ENCODE peak calls at places on chromosome 16, in seven cellular contexts. G, O, L, X, A, H and D are unnamed samples.

GRCh38 chr16:3961449-3961849 is 80.9 kb upstream of the CREBBP start:
- DNase-seq in L (no peak), G (no peak), H (no peak), O (no peak), X (no peak), A (no peak), D (peak; percentile 70)

GRCh38 chr16:66895697-66895995 is 15.3 kb downstream of the PDP2 start:
- DNase-seq in O (no peak), G (no peak), H (no peak), X (no peak), A (no peak), L (no peak), D (no peak)

GRCh38 chr16:56189990-56190902 is 1.0 kb upstream of the GNAO1 start:
- DNase-seq in X (no peak), O (no peak), G (no peak), L (no peak), A (no peak), H (no peak), D (no peak)

GRCh38 chr16:62755938-62756337 is 719.7 kb upstream of the CDH8 start:
- DNase-seq in L (no peak), X (no peak), O (no peak), A (no peak), H (no peak), G (no peak), D (no peak)

GRCh38 chr16:77234611-77235010 is 35.4 kb downstream of the SYCE1L start:
- DNase-seq in O (no peak), X (no peak), A (no peak), H (no peak), L (no peak), G (no peak), D (no peak)

GRCh38 chr16:13453938-13454553 is 465.9 kb upstream of the ERCC4 start:
- DNase-seq in O (no peak), L (no peak), A (no peak), X (peak; percentile 11), G (peak; percentile 33), H (no peak), D (peak; percentile 25)

GRCh38 chr16:70730944-70731343 is 45.1 kb upstream of the MTSS2 start:
- DNase-seq in H (peak; percentile 68), X (no peak), A (no peak), O (no peak), L (no peak), G (no peak), D (no peak)

GRCh38 chr16:35776-36305 is 17.6 kb downstream of the POLR3K start:
- DNase-seq in A (no peak), G (no peak), O (no peak), L (no peak), X (no peak), H (no peak), D (no peak)

GRCh38 chr16:8572919-8573724 is 17.2 kb downstream of the TMEM114 start:
- DNase-seq in G (no peak), A (no peak), X (no peak), L (no peak), O (no peak), H (no peak), D (no peak)

GRCh38 chr16:19075511-19075910 is 8.1 kb downstream of the COQ7 start:
- DNase-seq in O (no peak), X (no peak), L (no peak), G (no peak), H (no peak), A (no peak), D (no peak)

GRCh38 chr16:55035037-55035436 is 104.4 kb downstream of the IRX5 start:
- DNase-seq in G (peak; percentile 32), X (peak; percentile 51), L (no peak), H (no peak), A (no peak), O (no peak), D (peak; percentile 71)

GRCh38 chr16:29745853-29746345 is at the start of gene C16orf54:
- DNase-seq in G (peak; percentile 73), A (no peak), O (no peak), L (no peak), X (peak; percentile 76), H (peak; percentile 70), D (peak; percentile 32)

GRCh38 chr16:51719376-51719775 is 568.3 kb upstream of the SALL1 start:
- DNase-seq in X (no peak), O (no peak), H (no peak), L (no peak), A (no peak), G (no peak), D (no peak)

GRCh38 chr16:1534021-1535020 is 855 bp downstream of the TMEM204 start:
- DNase-seq in A (no peak), X (peak; percentile 21), O (no peak), G (no peak), H (no peak), L (no peak), D (no peak)

GRCh38 chr16:11632455-11632921 is 35.8 kb upstream of the SNN start:
- DNase-seq in X (no peak), O (no peak), H (peak; percentile 38), L (peak; percentile 50), G (no peak), A (no peak), D (peak; percentile 49)

GRCh38 chr16:13101828-13102227 is 200.4 kb downstream of the SHISA9 start:
- DNase-seq in O (no peak), X (no peak), A (no peak), G (no peak), L (no peak), H (no peak), D (no peak)

GRCh38 chr16:49918257-49918656 is 62.3 kb upstream of the ZNF423 start:
- DNase-seq in G (no peak), A (no peak), O (no peak), L (no peak), X (no peak), H (no peak), D (no peak)

GRCh38 chr16:84905965-84906460 is 86.2 kb downstream of the CRISPLD2 start:
- DNase-seq in L (no peak), O (no peak), X (no peak), G (no peak), H (no peak), A (no peak), D (no peak)

GRCh38 chr16:67100569-67101300 is 9.0 kb upstream of the PHAF1 start:
- DNase-seq in L (no peak), X (no peak), A (no peak), H (no peak), O (no peak), G (no peak), D (no peak)

GRCh38 chr16:84513111-84514065 is 8.9 kb upstream of the MEAK7 start:
- DNase-seq in X (no peak), A (no peak), H (no peak), O (no peak), G (no peak), L (no peak), D (no peak)

GRCh38 chr16:80804451-80805383 is at the start of gene CDYL2:
- DNase-seq in X (peak; percentile 65), O (peak; percentile 20), G (peak; percentile 65), H (peak; percentile 48), A (no peak), L (no peak), D (peak; percentile 50)

GRCh38 chr16:89334988-89335802 is 117.7 kb downstream of the ZNF778 start:
- DNase-seq in L (no peak), X (no peak), O (no peak), G (no peak), A (no peak), H (no peak), D (no peak)

GRCh38 chr16:68286153-68287074 is 22.1 kb downstream of the SLC7A6 start:
- DNase-seq in X (no peak), O (no peak), L (no peak), H (no peak), A (no peak), G (no peak), D (no peak)

GRCh38 chr16:77613115-77613514 is 109.2 kb upstream of the NUDT7 start:
- DNase-seq in L (no peak), O (no peak), X (no peak), A (no peak), H (no peak), G (no peak), D (no peak)

GRCh38 chr16:85376292-85377095 is 236.6 kb upstream of the GSE1 start:
- DNase-seq in X (peak; percentile 72), G (peak; percentile 67), O (no peak), L (no peak), A (no peak), H (peak; percentile 69), D (peak; percentile 83)

GRCh38 chr16:4313563-4314531 is 2.0 kb upstream of the GLIS2 start:
- DNase-seq in G (peak; percentile 72), O (no peak), X (peak; percentile 45), H (no peak), A (no peak), L (no peak), D (peak; percentile 74)

GRCh38 chr16:22685162-22685830 is 128.7 kb upstream of the HS3ST2 start:
- DNase-seq in G (no peak), X (no peak), A (no peak), L (no peak), O (no peak), H (peak; percentile 46), D (peak; percentile 51)